ENCODE peak calls at places on chromosome 6, in eight cellular contexts. M is tibial nerve, F is mammary epithelial cell, A is spleen, V is right lobe of liver, D is cardiac muscle cell, T is left ventricle myocardium inferior, N is endodermal cell. C is an unnamed sample.
A peak's percentile ranks its signal among the peaks of the same experiment; 100 is the strongest.

GRCh38 chr6:54132587-54132986 is 21.3 kb downstream of the MLIP start:
- DNase-seq in D (no peak), M (no peak), N (no peak), F (no peak), T (no peak), A (no peak), V (no peak), C (no peak)

GRCh38 chr6:53624491-53624890 is 41.1 kb downstream of the KLHL31 start:
- DNase-seq in T (no peak), N (no peak), A (no peak), D (no peak), M (no peak), V (no peak), F (no peak), C (no peak)

GRCh38 chr6:18226451-18226850 is 37.9 kb downstream of the DEK start:
- DNase-seq in V (no peak), D (peak; percentile 44), T (no peak), F (peak; percentile 26), M (no peak), N (no peak), A (no peak), C (peak; percentile 43)

GRCh38 chr6:36700812-36701211 is 3.2 kb downstream of the RAB44 start:
- DNase-seq in N (peak; percentile 16), D (no peak), T (no peak), F (no peak), V (no peak), A (no peak), M (no peak), C (no peak)

GRCh38 chr6:42009844-42010184 is 40.5 kb upstream of the TAF8 start:
- DNase-seq in V (no peak), N (no peak), T (no peak), D (no peak), F (no peak), A (peak; percentile 0), M (no peak), C (no peak)

GRCh38 chr6:127833336-127833735 is 67.5 kb downstream of the THEMIS start:
- DNase-seq in M (no peak), D (no peak), V (no peak), F (no peak), T (no peak), N (no peak), A (no peak), C (no peak)

GRCh38 chr6:27650620-27651370 is 177.9 kb upstream of the ZNF184 start:
- DNase-seq in N (peak; percentile 92), V (no peak), F (peak; percentile 74), D (peak; percentile 71), A (no peak), M (no peak), T (no peak), C (no peak)

GRCh38 chr6:7401103-7401502 is 11.5 kb downstream of the RIOK1 start:
- DNase-seq in N (no peak), V (no peak), F (peak; percentile 76), T (no peak), A (no peak), D (no peak), M (no peak), C (no peak)

GRCh38 chr6:141992109-141992508 is 140.6 kb upstream of the GJE1 start:
- DNase-seq in V (no peak), N (no peak), F (no peak), T (no peak), A (no peak), M (no peak), D (no peak), C (no peak)

GRCh38 chr6:134171517-134171916 is 119.1 kb upstream of the SLC2A12 start:
- DNase-seq in T (no peak), V (no peak), D (peak; percentile 56), A (no peak), M (no peak), F (peak; percentile 41), N (no peak), C (no peak)

GRCh38 chr6:16089232-16089843 is 39.5 kb upstream of the MYLIP start:
- DNase-seq in A (no peak), T (no peak), D (peak; percentile 50), N (no peak), M (no peak), V (no peak), F (peak; percentile 17), C (no peak)

GRCh38 chr6:166073082-166073481 is 94.6 kb downstream of the TBXT start:
- DNase-seq in D (no peak), A (no peak), M (no peak), N (no peak), T (no peak), V (no peak), F (no peak), C (no peak)

DNA sequence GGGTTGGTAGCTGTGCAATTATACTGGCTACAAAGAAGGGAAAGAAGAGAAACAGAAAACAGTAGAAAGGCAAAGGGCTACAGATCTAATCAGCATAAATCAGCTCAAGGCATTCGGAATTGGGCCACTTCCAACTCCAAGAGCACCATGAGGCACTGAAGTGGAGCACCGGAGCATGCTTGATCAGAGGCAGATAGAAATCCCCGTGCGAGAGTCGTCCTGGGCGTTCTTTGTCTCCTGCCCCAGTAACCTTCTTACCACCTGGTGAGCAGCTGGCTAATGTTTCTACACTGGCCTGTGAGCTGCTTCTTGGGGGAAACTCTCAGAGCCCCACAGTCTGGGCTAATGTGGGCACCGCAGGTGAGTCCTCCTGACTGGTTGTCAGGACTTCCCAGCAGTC is 16.7 kb downstream of the NEDD9 start:
- DNase-seq in F (no peak), N (no peak), V (no peak), D (no peak), M (no peak), T (no peak), A (no peak), C (no peak)
- H3K4me1 ChIP-seq in F (peaks cover 16% of the 10 kb centered on the region), N (peaks cover 27% of the 10 kb centered on the region), V (peaks cover 31% of the 10 kb centered on the region), D (peaks cover 64% of the 10 kb centered on the region), M (peaks cover 97% of the 10 kb centered on the region), T (peaks cover 100% of the 10 kb centered on the region), A (peaks cover 44% of the 10 kb centered on the region), C (no peaks in the 10 kb centered on the region)

GRCh38 chr6:34142599-34142998 is 3.3 kb downstream of the GRM4 start:
- DNase-seq in V (no peak), T (no peak), D (peak; percentile 5), M (no peak), N (peak; percentile 89), A (no peak), F (peak; percentile 20), C (no peak)
- H3K27me3 ChIP-seq in V (no peaks in the 10 kb centered on the region), T (peaks cover 99% of the 10 kb centered on the region), D (peaks cover 46% of the 10 kb centered on the region), M (peaks cover 7% of the 10 kb centered on the region), N (peaks cover 58% of the 10 kb centered on the region), A (peaks cover 93% of the 10 kb centered on the region), F (peaks cover 28% of the 10 kb centered on the region), C (peaks cover 96% of the 10 kb centered on the region)

DNA sequence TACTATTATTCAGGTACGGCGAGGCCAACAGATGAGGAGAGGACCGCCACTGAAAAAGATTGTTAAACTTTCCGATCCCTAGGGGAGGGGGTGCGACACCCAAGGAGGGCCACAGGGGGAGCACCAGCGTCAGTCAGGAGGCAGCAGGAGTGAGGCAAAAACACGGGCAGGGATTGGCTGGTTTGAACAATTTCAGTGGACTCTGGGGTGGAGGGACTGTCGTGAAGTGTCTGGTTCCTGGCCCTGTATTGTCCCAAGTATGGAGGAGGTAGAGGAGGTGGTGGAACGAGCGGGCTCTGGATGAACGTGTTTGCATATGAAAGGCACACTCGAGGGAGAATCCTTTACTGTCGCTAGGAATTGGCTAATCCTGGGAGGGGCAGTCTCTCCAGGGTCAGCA is 32.5 kb upstream of the MCUR1 start:
- DNase-seq in F (no peak), D (no peak), A (no peak), T (no peak), N (peak; percentile 83), V (no peak), M (no peak), C (no peak)
- TF ChIP-seq CTCF in F (no peak), D (no peak), A (no peak), T (no peak), N (peak; percentile 65), V (no peak), M (no peak), C (peak; percentile 19)

GRCh38 chr6:119348308-119349040 is 1.1 kb downstream of the MAN1A1 start:
- DNase-seq in T (peak; percentile 24), F (no peak), M (no peak), N (peak; percentile 83), V (peak; percentile 79), A (peak; percentile 90), D (peak; percentile 39), C (no peak)

GRCh38 chr6:119346450-119346849 is 3.1 kb downstream of the MAN1A1 start:
- DNase-seq in F (no peak), V (no peak), T (no peak), D (no peak), N (no peak), A (no peak), M (no peak), C (no peak)

GRCh38 chr6:119349041-119349340 is 570 bp downstream of the MAN1A1 start:
- DNase-seq in D (no peak), F (no peak), N (peak; percentile 80), V (no peak), T (no peak), M (no peak), A (peak; percentile 93), C (no peak)

GRCh38 chr6:119346914-119347313 is 2.6 kb downstream of the MAN1A1 start:
- DNase-seq in N (no peak), V (no peak), D (no peak), T (no peak), A (no peak), M (no peak), F (no peak), C (peak; percentile 7)

GRCh38 chr6:119347466-119348307 is 1.9 kb downstream of the MAN1A1 start:
- DNase-seq in D (no peak), F (no peak), N (no peak), A (peak; percentile 91), T (peak; percentile 21), V (peak; percentile 70), M (peak; percentile 41), C (peak; percentile 29)
- H3K4me1 ChIP-seq in D (peaks cover 19% of the 10 kb centered on the region), F (peaks cover 13% of the 10 kb centered on the region), N (peaks cover 3% of the 10 kb centered on the region), A (peaks cover 56% of the 10 kb centered on the region), T (peaks cover 77% of the 10 kb centered on the region), V (peaks cover 38% of the 10 kb centered on the region), M (peaks cover 51% of the 10 kb centered on the region), C (peaks cover 18% of the 10 kb centered on the region)

GRCh38 chr6:1619666-1620503 is 10.2 kb downstream of the FOXC1 start:
- DNase-seq in A (peak; percentile 82), V (no peak), N (peak; percentile 86), F (no peak), T (no peak), M (no peak), D (no peak), C (no peak)
- H3K27me3 ChIP-seq in A (peaks cover 97% of the 10 kb centered on the region), V (no peaks in the 10 kb centered on the region), N (peaks cover 100% of the 10 kb centered on the region), F (no peaks in the 10 kb centered on the region), T (peaks cover 100% of the 10 kb centered on the region), M (no peaks in the 10 kb centered on the region), D (peaks cover 100% of the 10 kb centered on the region), C (no peaks in the 10 kb centered on the region)

GRCh38 chr6:109984410-109984809 is 6.3 kb downstream of the GPR6 start:
- DNase-seq in D (no peak), V (no peak), F (no peak), N (no peak), T (no peak), M (no peak), A (no peak), C (no peak)

GRCh38 chr6:109977791-109978173 is 329 bp upstream of the GPR6 start:
- DNase-seq in M (no peak), A (no peak), V (no peak), T (no peak), D (no peak), F (no peak), N (no peak), C (no peak)

GRCh38 chr6:109978174-109979032 is at the start of gene GPR6:
- DNase-seq in M (peak; percentile 13), A (peak; percentile 83), D (peak; percentile 46), F (peak; percentile 57), T (peak; percentile 51), V (peak; percentile 69), N (peak; percentile 98), C (peak; percentile 24)

GRCh38 chr6:109979033-109979921 is 1.2 kb downstream of the GPR6 start:
- DNase-seq in N (peak; percentile 74), T (no peak), F (no peak), M (no peak), D (no peak), A (no peak), V (peak; percentile 15), C (no peak)
- TF ChIP-seq CTCF in N (peak; percentile 21), T (no peak), F (no peak), M (no peak), D (no peak), A (no peak), V (no peak), C (no peak)